ENCODE peak calls at places on chromosome 12, in five cellular contexts. Y is activated gamma-delta T cell treated with anti-CD3 and anti-CD28 coated beads, Interleukin-2, amount 50 U/mL, for 16 hours; Q is AML-193; H is fibroblast of lung; A is uterus. E is an unnamed sample.

GRCh38 chr12:105907982-105908381 is 230.8 kb downstream of the NUAK1 start:
- DNase-seq in Q (no peak), Y (no peak), H (peak), A (no peak), E (no peak)

GRCh38 chr12:109589691-109590245 is 16.2 kb downstream of the MVK start:
- DNase-seq in H (no peak), A (no peak), Y (no peak), Q (no peak), E (peak)

GRCh38 chr12:106581543-106582263 is 1.1 kb upstream of the RFX4 start:
- DNase-seq in Q (no peak), H (no peak), A (no peak), Y (no peak), E (peak)

GRCh38 chr12:12398026-12398859 is 41.4 kb downstream of the BORCS5 start:
- DNase-seq in Q (no peak), H (peak), Y (no peak), A (peak), E (peak)

GRCh38 chr12:38508246-38508645 is 191.7 kb downstream of the ALG10B start:
- DNase-seq in A (no peak), Y (no peak), H (no peak), Q (no peak), E (no peak)

GRCh38 chr12:64273527-64274403 is 51.7 kb upstream of the KICS2 start:
- DNase-seq in Y (no peak), Q (no peak), H (no peak), A (no peak), E (peak)

GRCh38 chr12:2813573-2814185 is 1.2 kb downstream of the ITFG2 start:
- DNase-seq in H (peak), Y (no peak), A (no peak), Q (peak), E (peak)

GRCh38 chr12:54759751-54760150 is 94.6 kb upstream of the MUCL1 start:
- DNase-seq in H (no peak), Q (peak), A (no peak), Y (no peak), E (peak)

GRCh38 chr12:131901431-131902331 is 7.3 kb downstream of the ULK1 start:
- DNase-seq in Y (no peak), H (no peak), A (no peak), Q (no peak), E (peak)

GRCh38 chr12:57632898-57633825 is at the start of gene B4GALNT1:
- DNase-seq in Q (peak), Y (no peak), A (peak), H (peak), E (peak)

GRCh38 chr12:7374423-7375144 is 69.4 kb downstream of the CD163L1 start:
- DNase-seq in A (no peak), H (no peak), Q (peak), Y (no peak), E (peak)

GRCh38 chr12:120064054-120064940 is 52.3 kb downstream of the RAB35 start:
- DNase-seq in H (no peak), Y (no peak), A (no peak), Q (no peak), E (no peak)

GRCh38 chr12:97006585-97006984 is 99.5 kb downstream of the NEDD1 start:
- DNase-seq in Q (no peak), A (no peak), Y (no peak), H (no peak), E (no peak)

GRCh38 chr12:82019533-82019932 is 260.4 kb upstream of the PPFIA2 start:
- DNase-seq in H (peak), Y (no peak), Q (no peak), A (no peak), E (no peak)

GRCh38 chr12:115840159-115840558 is 437.3 kb downstream of the MED13L start:
- DNase-seq in H (no peak), Q (no peak), Y (no peak), A (no peak), E (no peak)

GRCh38 chr12:21296751-21297406 is 37.8 kb downstream of the SLCO1A2 start:
- DNase-seq in H (peak), A (no peak), Q (peak), Y (no peak), E (no peak)

GRCh38 chr12:124750149-124750656 is 113.5 kb downstream of the SCARB1 start:
- DNase-seq in Q (no peak), A (no peak), H (no peak), Y (no peak), E (no peak)

GRCh38 chr12:1318327-1319031 is 275.9 kb downstream of the FBXL14 start:
- DNase-seq in A (no peak), Q (no peak), H (peak), Y (no peak), E (peak)

GRCh38 chr12:109885616-109886015 is 5.3 kb upstream of the GLTP start:
- DNase-seq in Y (no peak), A (no peak), Q (no peak), H (no peak), E (no peak)

GRCh38 chr12:95548056-95548538 is 3.2 kb downstream of the USP44 start:
- DNase-seq in Q (no peak), A (peak), H (no peak), Y (no peak), E (peak)

GRCh38 chr12:69925291-69925690 is 100.3 kb downstream of the MYRFL start:
- DNase-seq in H (no peak), Q (no peak), A (no peak), Y (no peak), E (no peak)

GRCh38 chr12:29396774-29397173 is 15.8 kb upstream of the ERGIC2 start:
- DNase-seq in A (no peak), Q (no peak), H (peak), Y (no peak), E (no peak)